ENCODE peak calls at places on chromosomes 13 and 19, in eight cellular contexts. One of them, this sample, is unnamed. For H3K4me1, the result is how much of the 10 kb centered on the place peaks cover.

GRCh38 chr13:27976362-27977177 is 7.5 kb upstream of the CDX2 start:
- DNase-seq in mammary epithelial cell: no peak
- DNase-seq in heart right ventricle: no peak
- DNase-seq in cardiac muscle cell: no peak
- DNase-seq in pancreas: no peak
- DNase-seq in tibial nerve: no peak
- DNase-seq in mucosa of descending colon: peak
- DNase-seq in fibroblast of lung: no peak
- DNase-seq in this sample: no peak

GRCh38 chr13:114073881-114074551 is 58.4 kb downstream of the RASA3 start:
- DNase-seq in mammary epithelial cell: no peak
- DNase-seq in heart right ventricle: no peak
- DNase-seq in cardiac muscle cell: no peak
- DNase-seq in pancreas: no peak
- DNase-seq in tibial nerve: peak
- DNase-seq in mucosa of descending colon: no peak
- DNase-seq in fibroblast of lung: no peak
- DNase-seq in this sample: no peak

GRCh38 chr13:96052655-96053002 is 572 bp downstream of the UGGT2 start:
- DNase-seq in mammary epithelial cell: peak
- DNase-seq in heart right ventricle: no peak
- DNase-seq in cardiac muscle cell: peak
- DNase-seq in pancreas: no peak
- DNase-seq in tibial nerve: no peak
- DNase-seq in mucosa of descending colon: no peak
- DNase-seq in fibroblast of lung: peak
- DNase-seq in this sample: no peak

GRCh38 chr13:103140001-103140671 is 73.9 kb upstream of the SLC10A2 start:
- DNase-seq in mammary epithelial cell: peak
- DNase-seq in heart right ventricle: no peak
- DNase-seq in cardiac muscle cell: peak
- DNase-seq in pancreas: no peak
- DNase-seq in tibial nerve: no peak
- DNase-seq in mucosa of descending colon: no peak
- DNase-seq in fibroblast of lung: no peak
- DNase-seq in this sample: no peak

GRCh38 chr19:36003284-36003683 is 5.3 kb downstream of the SYNE4 start:
- DNase-seq in mammary epithelial cell: no peak
- DNase-seq in heart right ventricle: no peak
- DNase-seq in cardiac muscle cell: no peak
- DNase-seq in pancreas: no peak
- DNase-seq in tibial nerve: no peak
- DNase-seq in mucosa of descending colon: no peak
- DNase-seq in fibroblast of lung: no peak
- DNase-seq in this sample: no peak

GRCh38 chr19:7652061-7652641 is 15.2 kb downstream of the STXBP2 start:
- DNase-seq in mammary epithelial cell: peak
- DNase-seq in heart right ventricle: peak
- DNase-seq in cardiac muscle cell: peak
- DNase-seq in pancreas: peak
- DNase-seq in tibial nerve: peak
- DNase-seq in mucosa of descending colon: peak
- DNase-seq in fibroblast of lung: peak
- DNase-seq in this sample: peak

GRCh38 chr13:94210826-94211225 is 268.7 kb downstream of the DCT start:
- DNase-seq in mammary epithelial cell: no peak
- DNase-seq in heart right ventricle: no peak
- DNase-seq in cardiac muscle cell: peak
- DNase-seq in pancreas: no peak
- DNase-seq in tibial nerve: no peak
- DNase-seq in mucosa of descending colon: no peak
- DNase-seq in fibroblast of lung: no peak
- DNase-seq in this sample: no peak

GRCh38 chr19:11418518-11419506 is at the start of gene RGL3:
- DNase-seq in mammary epithelial cell: no peak
- DNase-seq in heart right ventricle: peak
- DNase-seq in cardiac muscle cell: no peak
- DNase-seq in pancreas: peak
- DNase-seq in tibial nerve: no peak
- DNase-seq in mucosa of descending colon: peak
- DNase-seq in fibroblast of lung: no peak
- DNase-seq in this sample: peak

GRCh38 chr13:99501952-99502310 is 659 bp downstream of the TM9SF2 start:
- DNase-seq in mammary epithelial cell: peak
- DNase-seq in heart right ventricle: no peak
- DNase-seq in cardiac muscle cell: peak
- DNase-seq in pancreas: peak
- DNase-seq in tibial nerve: no peak
- DNase-seq in mucosa of descending colon: peak
- DNase-seq in fibroblast of lung: peak
- DNase-seq in this sample: peak

GRCh38 chr13:45658586-45659235 is 43.2 kb upstream of the ERICH6B start:
- DNase-seq in mammary epithelial cell: peak
- DNase-seq in heart right ventricle: no peak
- DNase-seq in cardiac muscle cell: peak
- DNase-seq in pancreas: no peak
- DNase-seq in tibial nerve: no peak
- DNase-seq in mucosa of descending colon: no peak
- DNase-seq in fibroblast of lung: peak
- DNase-seq in this sample: no peak

GRCh38 chr19:51131780-51132680 is 7.3 kb downstream of the SIGLEC9 start:
- DNase-seq in mammary epithelial cell: no peak
- DNase-seq in heart right ventricle: peak
- DNase-seq in cardiac muscle cell: peak
- DNase-seq in pancreas: no peak
- DNase-seq in tibial nerve: no peak
- DNase-seq in mucosa of descending colon: no peak
- DNase-seq in fibroblast of lung: no peak
- DNase-seq in this sample: peak

GRCh38 chr13:71260246-71260645 is 606.8 kb downstream of the DACH1 start:
- DNase-seq in mammary epithelial cell: no peak
- DNase-seq in heart right ventricle: no peak
- DNase-seq in cardiac muscle cell: no peak
- DNase-seq in pancreas: no peak
- DNase-seq in tibial nerve: no peak
- DNase-seq in mucosa of descending colon: no peak
- DNase-seq in fibroblast of lung: no peak
- DNase-seq in this sample: no peak

GRCh38 chr13:100513987-100514670 is 74.5 kb downstream of the GGACT start:
- DNase-seq in mammary epithelial cell: no peak
- DNase-seq in heart right ventricle: no peak
- DNase-seq in cardiac muscle cell: peak
- DNase-seq in pancreas: no peak
- DNase-seq in tibial nerve: no peak
- DNase-seq in mucosa of descending colon: no peak
- DNase-seq in fibroblast of lung: peak
- DNase-seq in this sample: no peak
- H3K4me1 ChIP-seq in mammary epithelial cell: under half
- H3K4me1 ChIP-seq in heart right ventricle: under half
- H3K4me1 ChIP-seq in cardiac muscle cell: under half
- H3K4me1 ChIP-seq in pancreas: under half
- H3K4me1 ChIP-seq in tibial nerve: under half
- H3K4me1 ChIP-seq in mucosa of descending colon: under half
- H3K4me1 ChIP-seq in fibroblast of lung: under half
- H3K4me1 ChIP-seq in this sample: under half

DNA sequence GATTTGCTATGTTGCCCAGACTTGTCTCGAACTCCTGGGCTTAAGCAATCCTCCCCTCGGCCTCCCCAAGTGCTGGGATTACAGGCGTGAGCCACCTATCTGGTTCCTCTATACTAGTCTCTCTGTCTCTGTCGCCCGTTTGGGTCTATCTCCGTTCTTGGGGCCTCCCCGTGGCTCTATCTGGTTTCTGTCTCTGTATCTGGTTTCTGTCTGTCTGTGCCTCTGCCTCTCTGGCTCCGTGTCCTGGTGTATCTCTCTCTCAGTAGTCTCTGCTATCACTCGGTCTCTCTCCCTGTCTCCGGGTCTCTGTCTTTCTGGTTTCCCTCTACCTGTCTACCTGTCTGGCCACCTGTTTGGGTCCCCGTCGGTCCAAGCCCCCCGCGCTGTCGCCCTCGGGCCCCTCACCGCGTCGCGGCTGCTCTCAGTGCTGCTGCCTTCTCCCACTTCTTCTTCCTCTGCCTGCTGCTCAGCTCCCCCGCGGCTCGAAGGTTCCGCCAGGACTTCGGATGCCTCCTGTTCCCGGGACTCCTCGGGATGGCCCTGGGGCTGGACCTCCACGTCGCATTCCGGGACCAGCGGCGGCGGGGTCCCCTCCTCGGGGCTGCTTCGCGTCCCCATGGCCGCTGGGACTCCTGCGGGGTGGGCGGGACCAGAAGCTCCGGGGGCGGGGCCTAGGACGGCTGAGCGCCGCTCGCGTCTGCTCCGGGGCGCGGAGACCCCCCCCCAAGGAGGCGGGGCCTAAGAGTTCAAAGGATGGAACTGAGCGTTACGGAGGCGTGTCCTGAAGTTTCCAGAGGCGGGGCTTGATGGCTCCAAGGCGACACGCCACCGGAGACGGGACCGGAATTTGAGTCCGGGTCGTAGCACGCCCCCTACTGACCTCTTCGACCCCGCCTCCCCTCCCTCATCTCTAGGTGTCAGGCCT is 783 bp downstream of the PHLDB3 start:
- DNase-seq in mammary epithelial cell: peak
- DNase-seq in heart right ventricle: peak
- DNase-seq in cardiac muscle cell: peak
- DNase-seq in pancreas: peak
- DNase-seq in tibial nerve: peak
- DNase-seq in mucosa of descending colon: peak
- DNase-seq in fibroblast of lung: peak
- DNase-seq in this sample: peak
- TF ChIP-seq CTCF in mammary epithelial cell: no peak
- TF ChIP-seq CTCF in heart right ventricle: no peak
- TF ChIP-seq CTCF in cardiac muscle cell: no peak
- TF ChIP-seq CTCF in pancreas: no peak
- TF ChIP-seq CTCF in tibial nerve: no peak
- TF ChIP-seq CTCF in mucosa of descending colon: no peak
- TF ChIP-seq CTCF in fibroblast of lung: no peak
- TF ChIP-seq CTCF in this sample: no peak

DNA sequence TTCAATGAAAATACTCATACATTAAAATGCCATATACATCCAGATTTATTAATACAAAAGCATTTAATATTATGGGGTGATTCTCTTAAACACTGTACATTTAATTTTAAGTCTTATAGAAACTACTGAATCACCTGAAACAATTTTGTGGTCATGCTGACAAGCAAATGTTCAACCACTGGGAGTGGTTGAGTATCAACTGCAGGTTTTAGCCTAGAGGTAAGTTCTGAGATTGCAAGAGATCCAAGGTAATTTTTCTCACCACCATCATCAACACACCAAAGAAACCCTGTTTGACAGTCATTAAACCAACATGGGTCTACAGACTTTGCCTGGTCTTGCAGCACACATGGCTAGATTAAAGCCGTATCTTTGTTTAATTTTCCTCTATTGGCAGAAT is 196.3 kb downstream of the LHFPL6 start:
- DNase-seq in mammary epithelial cell: peak
- DNase-seq in heart right ventricle: no peak
- DNase-seq in cardiac muscle cell: no peak
- DNase-seq in pancreas: no peak
- DNase-seq in tibial nerve: no peak
- DNase-seq in mucosa of descending colon: no peak
- DNase-seq in fibroblast of lung: no peak
- DNase-seq in this sample: no peak
- H3K4me1 ChIP-seq in mammary epithelial cell: under half
- H3K4me1 ChIP-seq in heart right ventricle: half or more
- H3K4me1 ChIP-seq in cardiac muscle cell: under half
- H3K4me1 ChIP-seq in pancreas: under half
- H3K4me1 ChIP-seq in tibial nerve: half or more
- H3K4me1 ChIP-seq in mucosa of descending colon: under half
- H3K4me1 ChIP-seq in fibroblast of lung: under half
- H3K4me1 ChIP-seq in this sample: under half

GRCh38 chr13:86567119-86567518 is 767.9 kb upstream of the SLITRK6 start:
- DNase-seq in mammary epithelial cell: no peak
- DNase-seq in heart right ventricle: no peak
- DNase-seq in cardiac muscle cell: no peak
- DNase-seq in pancreas: no peak
- DNase-seq in tibial nerve: no peak
- DNase-seq in mucosa of descending colon: no peak
- DNase-seq in fibroblast of lung: no peak
- DNase-seq in this sample: no peak
- TF ChIP-seq CTCF in mammary epithelial cell: peak
- TF ChIP-seq CTCF in heart right ventricle: no peak
- TF ChIP-seq CTCF in cardiac muscle cell: peak
- TF ChIP-seq CTCF in pancreas: no peak
- TF ChIP-seq CTCF in tibial nerve: no peak
- TF ChIP-seq CTCF in mucosa of descending colon: no peak
- TF ChIP-seq CTCF in fibroblast of lung: no peak
- TF ChIP-seq CTCF in this sample: no peak

GRCh38 chr19:4061178-4061682 is 5.5 kb downstream of the ZBTB7A start:
- DNase-seq in mammary epithelial cell: peak
- DNase-seq in heart right ventricle: peak
- DNase-seq in cardiac muscle cell: peak
- DNase-seq in pancreas: peak
- DNase-seq in tibial nerve: peak
- DNase-seq in mucosa of descending colon: peak
- DNase-seq in fibroblast of lung: no peak
- DNase-seq in this sample: peak
- H3K4me1 ChIP-seq in mammary epithelial cell: half or more
- H3K4me1 ChIP-seq in heart right ventricle: half or more
- H3K4me1 ChIP-seq in cardiac muscle cell: under half
- H3K4me1 ChIP-seq in pancreas: half or more
- H3K4me1 ChIP-seq in tibial nerve: half or more
- H3K4me1 ChIP-seq in mucosa of descending colon: half or more
- H3K4me1 ChIP-seq in fibroblast of lung: half or more
- H3K4me1 ChIP-seq in this sample: half or more

DNA sequence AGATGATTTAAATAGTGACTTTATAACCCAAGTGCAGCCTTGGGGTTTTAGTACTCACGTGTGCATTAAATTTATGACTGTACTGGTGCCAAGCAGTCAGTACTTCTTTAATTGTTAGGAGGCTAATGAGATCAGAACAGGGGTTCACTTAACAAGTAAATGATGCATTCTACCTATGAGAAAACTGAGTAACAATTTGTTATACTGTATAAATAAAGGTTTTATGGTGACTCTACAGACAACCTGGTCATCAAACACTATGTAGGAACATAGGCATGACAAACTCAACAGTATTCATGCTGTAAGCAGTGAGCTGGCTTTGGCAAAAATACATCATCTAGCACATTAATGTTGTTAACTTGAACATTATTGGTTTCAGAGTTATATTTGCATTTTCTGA is 75.6 kb downstream of the UBL3 start:
- DNase-seq in mammary epithelial cell: no peak
- DNase-seq in heart right ventricle: no peak
- DNase-seq in cardiac muscle cell: no peak
- DNase-seq in pancreas: no peak
- DNase-seq in tibial nerve: no peak
- DNase-seq in mucosa of descending colon: no peak
- DNase-seq in fibroblast of lung: no peak
- DNase-seq in this sample: no peak
- TF ChIP-seq CTCF in mammary epithelial cell: no peak
- TF ChIP-seq CTCF in heart right ventricle: no peak
- TF ChIP-seq CTCF in cardiac muscle cell: no peak
- TF ChIP-seq CTCF in pancreas: no peak
- TF ChIP-seq CTCF in tibial nerve: no peak
- TF ChIP-seq CTCF in mucosa of descending colon: no peak
- TF ChIP-seq CTCF in fibroblast of lung: no peak
- TF ChIP-seq CTCF in this sample: no peak

GRCh38 chr19:37980419-37980975 is 73.5 kb downstream of the SIPA1L3 start:
- DNase-seq in mammary epithelial cell: no peak
- DNase-seq in heart right ventricle: no peak
- DNase-seq in cardiac muscle cell: no peak
- DNase-seq in pancreas: no peak
- DNase-seq in tibial nerve: no peak
- DNase-seq in mucosa of descending colon: no peak
- DNase-seq in fibroblast of lung: peak
- DNase-seq in this sample: peak
- H3K4me1 ChIP-seq in mammary epithelial cell: half or more
- H3K4me1 ChIP-seq in heart right ventricle: under half
- H3K4me1 ChIP-seq in cardiac muscle cell: under half
- H3K4me1 ChIP-seq in pancreas: under half
- H3K4me1 ChIP-seq in tibial nerve: under half
- H3K4me1 ChIP-seq in mucosa of descending colon: under half
- H3K4me1 ChIP-seq in fibroblast of lung: under half
- H3K4me1 ChIP-seq in this sample: half or more

This sample was measured in thyroid gland.